ENCODE peak calls at places on chromosomes 1 and 21, in six cellular contexts. K is CD8-positive, alpha-beta T cell; X is neuronal stem cell; L is fibroblast of the aortic adventitia; Z is BE2C; M is astrocyte of the cerebellum. R is an unnamed sample.
A peak's percentile ranks its signal among the peaks of the same experiment; 100 is the strongest.

GRCh38 chr1:223143760-223144248 is 756 bp upstream of the TLR5 start:
- DNase-seq in K (peak; percentile 50), X (no peak), L (no peak), Z (no peak), M (no peak), R (no peak)

GRCh38 chr1:30101477-30102227 is 621.7 kb downstream of the MATN1 start:
- DNase-seq in K (no peak), X (no peak), L (no peak), Z (peak; percentile 23), M (no peak), R (peak; percentile 22)

GRCh38 chr1:51512611-51513010 is 6.5 kb downstream of the EPS15 start:
- DNase-seq in K (no peak), X (no peak), L (no peak), Z (no peak), M (no peak), R (no peak)

GRCh38 chr1:180144659-180145357 is 9.9 kb upstream of the QSOX1 start:
- DNase-seq in K (no peak), X (no peak), L (no peak), Z (no peak), M (no peak), R (no peak)

GRCh38 chr1:99447716-99448115 is 183.4 kb downstream of the PLPPR4 start:
- DNase-seq in K (no peak), X (no peak), L (no peak), Z (no peak), M (no peak), R (no peak)

GRCh38 chr1:236354330-236355147 is 39.5 kb upstream of the EDARADD start:
- DNase-seq in K (no peak), X (no peak), L (peak; percentile 38), Z (no peak), M (peak; percentile 28), R (no peak)

GRCh38 chr21:25126564-25126963 is 480.7 kb downstream of the MRPL39 start:
- DNase-seq in K (no peak), X (no peak), L (no peak), Z (peak; percentile 24), M (no peak), R (no peak)

GRCh38 chr1:6507037-6507428 is 15.6 kb upstream of the PLEKHG5 start:
- DNase-seq in K (no peak), X (no peak), L (no peak), Z (no peak), M (no peak), R (no peak)

GRCh38 chr1:119865607-119866006 is 30.7 kb downstream of the ADAM30 start:
- DNase-seq in K (no peak), X (no peak), L (no peak), Z (no peak), M (no peak), R (no peak)

GRCh38 chr1:41657679-41658078 is 173.2 kb upstream of the EDN2 start:
- DNase-seq in K (no peak), X (no peak), L (no peak), Z (no peak), M (no peak), R (no peak)

GRCh38 chr1:168343566-168343965 is 62.9 kb downstream of the TBX19 start:
- DNase-seq in K (no peak), X (no peak), L (no peak), Z (no peak), M (no peak), R (no peak)

GRCh38 chr21:46424062-46424591 is 34.6 kb upstream of the DIP2A start:
- DNase-seq in K (peak; percentile 28), X (no peak), L (no peak), Z (no peak), M (no peak), R (peak; percentile 18)

GRCh38 chr1:60386259-60386658 is 312.7 kb upstream of the C1orf87 start:
- DNase-seq in K (no peak), X (no peak), L (peak; percentile 27), Z (no peak), M (no peak), R (no peak)

GRCh38 chr1:198669023-198669698 is 30.3 kb downstream of the PTPRC start:
- DNase-seq in K (no peak), X (no peak), L (peak; percentile 88), Z (no peak), M (peak; percentile 79), R (peak; percentile 31)

GRCh38 chr1:198674009-198674408 is 35.2 kb downstream of the PTPRC start:
- DNase-seq in K (no peak), X (no peak), L (no peak), Z (no peak), M (no peak), R (no peak)

GRCh38 chr1:198671136-198671535 is 32.3 kb downstream of the PTPRC start:
- DNase-seq in K (no peak), X (no peak), L (no peak), Z (no peak), M (no peak), R (no peak)

GRCh38 chr1:198669771-198670170 is 30.9 kb downstream of the PTPRC start:
- DNase-seq in K (no peak), X (no peak), L (no peak), Z (no peak), M (no peak), R (no peak)

DNA sequence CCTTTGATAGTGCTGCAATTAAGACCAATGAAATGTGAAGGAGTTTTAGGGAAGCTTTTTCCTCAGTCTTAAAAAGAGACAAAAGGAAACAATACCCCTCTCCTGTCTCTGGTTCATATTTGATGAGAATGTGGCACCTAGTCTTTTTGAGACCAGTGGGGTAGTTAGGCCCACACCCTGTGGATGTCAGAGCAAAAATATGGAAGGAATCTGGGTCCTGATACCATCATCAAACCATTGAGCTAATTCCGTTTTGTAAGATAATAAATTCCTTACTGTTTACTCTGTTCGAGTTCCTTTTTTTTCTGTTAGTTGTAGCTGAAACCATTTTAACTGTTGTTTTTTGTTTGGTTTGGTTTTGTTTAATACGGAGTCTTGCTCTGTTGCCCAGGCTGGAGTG is 33.3 kb downstream of the PTPRC start:
- DNase-seq in K (no peak), X (no peak), L (peak; percentile 40), Z (no peak), M (no peak), R (peak; percentile 39)
- H3K4me3 ChIP-seq in K (no peak overlapping the region), X (no peak overlapping the region), L (no peak overlapping the region), Z (no peak overlapping the region), M (no peak overlapping the region), R (no peak overlapping the region)

DNA sequence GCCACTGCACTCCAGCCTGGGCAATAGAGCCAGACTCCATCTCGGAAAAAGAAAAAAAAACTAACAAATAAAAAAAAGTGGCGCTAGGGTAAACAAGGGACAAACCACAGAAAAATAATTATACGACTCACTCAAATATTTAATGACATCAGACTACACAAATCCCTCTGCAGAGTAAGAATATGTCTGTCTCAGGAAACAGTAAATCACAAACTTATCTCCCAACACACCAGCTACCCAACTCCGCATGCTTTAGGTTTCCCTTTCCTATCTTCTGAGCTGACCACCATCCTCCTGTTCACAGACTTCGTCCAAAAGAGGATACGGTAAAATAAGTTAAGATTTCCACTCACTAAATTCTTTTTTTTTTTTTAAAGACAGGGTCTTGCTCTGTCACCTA is 16.2 kb downstream of the WDR47 start:
- DNase-seq in K (no peak), X (no peak), L (no peak), Z (no peak), M (no peak), R (no peak)
- H3K4me3 ChIP-seq in K (no peak overlapping the region), X (no peak overlapping the region), L (no peak overlapping the region), Z (no peak overlapping the region), M (no peak overlapping the region), R (no peak overlapping the region)

GRCh38 chr1:152739841-152740240 is 18.0 kb upstream of the KPRP start:
- DNase-seq in K (no peak), X (no peak), L (no peak), Z (no peak), M (no peak), R (no peak)

GRCh38 chr1:152745765-152746444 is 11.9 kb upstream of the KPRP start:
- DNase-seq in K (no peak), X (no peak), L (no peak), Z (no peak), M (no peak), R (no peak)

GRCh38 chr1:152745289-152745704 is 12.5 kb upstream of the KPRP start:
- DNase-seq in K (no peak), X (no peak), L (peak; percentile 17), Z (no peak), M (no peak), R (no peak)

GRCh38 chr1:152743371-152744145 is 14.3 kb upstream of the KPRP start:
- DNase-seq in K (no peak), X (no peak), L (peak; percentile 11), Z (no peak), M (no peak), R (no peak)

DNA sequence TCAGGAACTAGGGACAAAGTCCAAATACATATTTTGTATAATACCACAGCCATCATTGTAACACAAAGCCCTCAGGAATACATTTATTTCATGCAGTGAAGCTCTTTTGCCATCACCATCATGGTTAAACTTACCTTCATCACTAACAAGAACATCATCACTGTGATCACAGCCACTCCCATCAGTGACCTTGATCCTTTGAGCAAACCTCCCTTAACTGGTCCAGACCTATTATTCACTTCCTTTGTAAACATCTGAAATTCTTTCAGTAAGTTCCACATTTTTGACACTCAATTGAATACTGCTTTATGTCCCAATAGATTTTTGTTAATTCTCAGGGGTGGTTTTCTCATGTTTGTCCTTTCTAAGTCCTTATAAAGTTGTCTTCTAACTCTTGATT is 16.2 kb upstream of the KPRP start:
- DNase-seq in K (no peak), X (no peak), L (no peak), Z (no peak), M (no peak), R (no peak)
- H3K4me3 ChIP-seq in K (no peak overlapping the region), X (no peak overlapping the region), L (no peak overlapping the region), Z (no peak overlapping the region), M (no peak overlapping the region), R (no peak overlapping the region)

GRCh38 chr1:198238121-198238520 is 81.3 kb downstream of the NEK7 start:
- DNase-seq in K (no peak), X (no peak), L (no peak), Z (no peak), M (no peak), R (no peak)

GRCh38 chr1:198232940-198233675 is 76.3 kb downstream of the NEK7 start:
- DNase-seq in K (no peak), X (no peak), L (no peak), Z (no peak), M (no peak), R (no peak)

GRCh38 chr1:198231776-198232175 is 75.0 kb downstream of the NEK7 start:
- DNase-seq in K (no peak), X (no peak), L (no peak), Z (no peak), M (no peak), R (no peak)

GRCh38 chr1:198232407-198232806 is 75.6 kb downstream of the NEK7 start:
- DNase-seq in K (no peak), X (no peak), L (no peak), Z (no peak), M (no peak), R (no peak)

DNA sequence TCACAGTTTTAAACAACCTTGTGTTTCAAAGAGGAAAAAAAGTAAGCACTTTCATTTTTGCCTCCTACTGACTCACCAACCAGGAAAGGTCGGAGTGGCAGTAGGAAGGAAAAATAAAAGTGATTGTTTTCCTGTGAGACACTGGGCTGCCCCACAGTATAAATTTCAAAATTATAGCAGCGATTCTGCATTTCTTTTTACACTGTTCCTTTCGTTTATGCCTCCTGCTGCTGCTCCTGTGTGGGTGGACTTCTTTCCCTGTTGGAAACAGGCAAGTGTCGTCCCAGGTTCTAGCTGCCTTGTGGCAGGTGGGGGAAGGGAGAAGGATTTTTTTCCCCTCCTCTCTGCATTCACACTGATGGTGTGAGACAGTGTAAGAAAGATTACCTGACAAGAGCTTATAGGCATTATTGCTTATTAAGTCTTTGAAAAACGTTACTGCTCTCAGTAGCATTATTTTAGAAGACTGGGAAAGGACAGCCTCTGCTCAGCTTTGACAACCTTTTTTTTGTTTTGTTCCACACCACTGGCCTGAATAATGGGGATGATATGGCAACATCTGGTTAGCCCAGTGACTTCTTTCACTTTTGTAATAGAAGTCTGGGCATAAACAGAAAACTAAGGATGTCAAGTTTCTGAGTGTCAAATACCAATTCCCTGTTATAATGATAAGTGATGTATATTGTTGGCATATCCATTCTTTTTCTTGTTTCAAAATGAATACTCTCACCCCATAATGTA is 77.9 kb downstream of the NEK7 start:
- DNase-seq in K (no peak), X (no peak), L (peak; percentile 47), Z (no peak), M (no peak), R (peak; percentile 83)
- H3K4me3 ChIP-seq in K (no peak overlapping the region), X (no peak overlapping the region), L (peak overlapping the region; percentile 47), Z (no peak overlapping the region), M (peak overlapping the region; percentile 30), R (no peak overlapping the region)

R was measured in mesendoderm.